ENCODE peak calls at places on chromosomes 5 and 9, in four cellular contexts. One of them, this sample, is unnamed.

GRCh38 chr9:21432640-21433425 is 7.4 kb upstream of the IFNA1 start:
- DNase-seq in H9: no peak
- DNase-seq in neuronal stem cell: no peak
- DNase-seq in IMR-90: no peak
- DNase-seq in this sample: no peak

GRCh38 chr9:127977877-127978647 is 2.7 kb downstream of the EEIG1 start:
- DNase-seq in H9: no peak
- DNase-seq in neuronal stem cell: no peak
- DNase-seq in IMR-90: peak
- DNase-seq in this sample: peak

GRCh38 chr9:76378367-76379073 is 15.7 kb downstream of the RFK start:
- DNase-seq in H9: no peak
- DNase-seq in neuronal stem cell: no peak
- DNase-seq in IMR-90: no peak
- DNase-seq in this sample: no peak

GRCh38 chr5:93517828-93518227 is 63.2 kb downstream of the NR2F1-AS1 start:
- DNase-seq in H9: no peak
- DNase-seq in neuronal stem cell: no peak
- DNase-seq in IMR-90: no peak
- DNase-seq in this sample: no peak

GRCh38 chr5:179269781-179270543 is 75.3 kb downstream of the ADAMTS2 start:
- DNase-seq in H9: peak
- DNase-seq in neuronal stem cell: no peak
- DNase-seq in IMR-90: no peak
- DNase-seq in this sample: no peak

GRCh38 chr5:146427619-146427997 is 19.5 kb upstream of the TCERG1 start:
- DNase-seq in H9: no peak
- DNase-seq in neuronal stem cell: no peak
- DNase-seq in IMR-90: no peak
- DNase-seq in this sample: no peak

GRCh38 chr5:149886060-149886459 is 58.5 kb downstream of the PDE6A start:
- DNase-seq in H9: no peak
- DNase-seq in neuronal stem cell: no peak
- DNase-seq in IMR-90: peak
- DNase-seq in this sample: no peak

GRCh38 chr5:93570294-93571110 is 10.5 kb downstream of the NR2F1-AS1 start:
- DNase-seq in H9: peak
- DNase-seq in neuronal stem cell: no peak
- DNase-seq in IMR-90: no peak
- DNase-seq in this sample: no peak

GRCh38 chr5:151469992-151470391 is 22.6 kb downstream of the SLC36A1 start:
- DNase-seq in H9: no peak
- DNase-seq in neuronal stem cell: no peak
- DNase-seq in IMR-90: no peak
- DNase-seq in this sample: no peak

GRCh38 chr5:60354322-60354721 is 345.6 kb downstream of the DEPDC1B start:
- DNase-seq in H9: no peak
- DNase-seq in neuronal stem cell: no peak
- DNase-seq in IMR-90: no peak
- DNase-seq in this sample: no peak

GRCh38 chr9:91465420-91465819 is 41.8 kb upstream of the NFIL3 start:
- DNase-seq in H9: no peak
- DNase-seq in neuronal stem cell: no peak
- DNase-seq in IMR-90: peak
- DNase-seq in this sample: peak

GRCh38 chr9:114769664-114770063 is 36.2 kb downstream of the TNFSF15 start:
- DNase-seq in H9: no peak
- DNase-seq in neuronal stem cell: no peak
- DNase-seq in IMR-90: peak
- DNase-seq in this sample: no peak

GRCh38 chr9:112844771-112845542 is 45.7 kb downstream of the SLC46A2 start:
- DNase-seq in H9: peak
- DNase-seq in neuronal stem cell: peak
- DNase-seq in IMR-90: peak
- DNase-seq in this sample: peak

GRCh38 chr9:33137781-33138264 is 29.3 kb downstream of the B4GALT1 start:
- DNase-seq in H9: no peak
- DNase-seq in neuronal stem cell: no peak
- DNase-seq in IMR-90: no peak
- DNase-seq in this sample: no peak

DNA sequence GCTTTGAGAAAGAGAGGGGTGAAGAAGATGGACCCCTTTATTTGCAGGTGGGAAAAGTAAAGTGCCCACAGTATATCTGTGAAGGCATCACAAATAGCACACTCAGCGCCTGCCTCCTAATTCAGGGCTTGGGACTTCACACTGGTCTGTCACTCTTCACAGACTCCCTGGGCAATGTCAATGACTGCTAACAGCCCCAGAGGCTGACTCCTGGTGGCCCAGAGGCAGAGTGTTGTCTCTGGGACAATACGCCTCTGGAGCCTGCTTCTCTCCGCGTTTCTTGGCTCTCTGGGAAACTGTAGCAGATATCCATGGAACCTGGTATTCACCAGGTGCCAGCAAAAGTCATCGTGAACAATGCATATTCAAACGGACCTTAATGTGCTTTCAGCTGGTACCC is 198.3 kb upstream of the EFNA5 start:
- DNase-seq in H9: no peak
- DNase-seq in neuronal stem cell: no peak
- DNase-seq in IMR-90: no peak
- DNase-seq in this sample: no peak
- H3K9ac ChIP-seq in H9: no peak
- H3K9ac ChIP-seq in neuronal stem cell: no peak
- H3K9ac ChIP-seq in IMR-90: no peak
- H3K9ac ChIP-seq in this sample: peak

DNA sequence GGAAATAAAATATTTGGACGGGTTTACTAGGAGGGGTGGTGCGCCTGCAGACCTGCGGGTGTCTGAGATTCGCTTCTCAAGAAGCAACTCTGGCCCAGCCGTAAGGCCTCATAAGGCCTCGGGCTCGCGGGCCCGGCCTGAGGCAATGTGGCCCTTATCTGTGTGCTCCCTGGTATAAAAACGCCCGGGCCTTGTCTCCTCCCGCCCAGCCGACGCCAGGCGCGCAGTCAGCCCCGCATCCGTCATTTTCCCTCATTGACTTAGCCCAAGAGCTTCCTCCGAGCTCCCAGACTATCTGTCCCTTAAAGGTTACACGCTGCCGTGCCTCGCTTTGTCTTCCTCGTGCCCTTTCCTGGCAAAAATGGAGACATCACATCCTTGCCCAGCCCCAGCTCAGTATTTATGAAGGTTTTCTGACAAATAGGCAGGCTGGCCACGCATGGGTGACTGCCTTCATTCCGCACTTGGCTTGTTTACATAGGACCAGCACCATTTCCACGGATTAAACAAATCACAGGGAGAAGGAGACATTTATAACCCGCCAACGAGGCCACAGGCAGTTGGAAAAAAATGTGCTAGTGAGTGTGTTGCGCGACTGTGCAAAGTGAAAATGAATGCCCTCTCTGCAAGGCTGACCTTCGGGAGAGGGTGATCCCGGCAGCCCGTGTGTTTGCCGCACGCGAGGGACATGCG is 74.5 kb upstream of the TBCA start:
- DNase-seq in H9: peak
- DNase-seq in neuronal stem cell: peak
- DNase-seq in IMR-90: no peak
- DNase-seq in this sample: peak
- H4K91ac ChIP-seq in H9: no peak
- H4K91ac ChIP-seq in neuronal stem cell: no peak
- H4K91ac ChIP-seq in IMR-90: peak
- H4K91ac ChIP-seq in this sample: peak

DNA sequence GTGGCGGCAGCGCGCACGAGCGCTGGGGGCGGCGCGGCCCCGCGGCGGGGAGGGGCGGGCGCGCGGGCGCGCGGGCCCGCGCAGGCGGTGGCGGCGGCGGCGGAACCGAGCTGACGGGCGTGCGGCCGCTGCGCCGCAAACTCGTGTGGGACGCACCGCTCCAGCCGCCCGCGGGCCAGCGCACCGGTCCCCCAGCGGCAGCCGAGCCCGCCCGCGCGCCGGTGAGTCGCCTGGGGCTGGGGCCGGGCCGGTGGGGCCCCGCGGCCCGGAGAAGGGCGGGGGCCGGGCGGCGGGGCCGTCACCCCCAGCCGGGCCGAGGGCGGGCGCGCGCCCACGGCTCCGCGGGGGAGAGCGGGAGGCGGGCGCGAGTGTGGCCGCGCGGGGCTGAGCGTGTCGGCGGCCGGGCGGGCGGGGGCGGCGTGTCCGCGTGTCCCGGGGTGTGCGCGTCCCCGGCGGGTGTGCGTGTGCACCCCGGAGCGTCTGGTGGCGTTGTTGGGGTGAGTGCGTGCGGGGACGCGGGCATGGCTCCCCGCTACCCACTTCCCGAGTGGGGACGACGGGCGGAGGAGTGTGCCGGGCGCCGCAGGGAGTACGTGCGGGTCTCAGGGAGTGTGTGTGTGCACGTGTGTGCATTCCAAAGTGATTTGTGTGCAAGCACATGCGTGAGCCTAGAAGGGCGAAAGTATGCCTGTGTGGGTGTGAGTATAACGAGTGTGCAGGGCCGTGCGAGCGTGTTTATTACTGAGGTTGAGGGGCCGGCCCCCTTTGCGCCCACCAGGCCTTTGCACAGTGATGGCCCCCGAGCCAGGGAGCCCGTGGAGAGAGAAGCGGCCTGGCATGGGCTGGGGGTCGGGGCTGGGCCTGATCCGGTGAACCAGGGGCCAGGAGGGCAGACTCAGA is at the start of gene NEK6:
- DNase-seq in H9: no peak
- DNase-seq in neuronal stem cell: no peak
- DNase-seq in IMR-90: peak
- DNase-seq in this sample: peak
- H3K18ac ChIP-seq in H9: peak
- H3K18ac ChIP-seq in neuronal stem cell: peak
- H3K18ac ChIP-seq in IMR-90: peak
- H3K18ac ChIP-seq in this sample: peak

DNA sequence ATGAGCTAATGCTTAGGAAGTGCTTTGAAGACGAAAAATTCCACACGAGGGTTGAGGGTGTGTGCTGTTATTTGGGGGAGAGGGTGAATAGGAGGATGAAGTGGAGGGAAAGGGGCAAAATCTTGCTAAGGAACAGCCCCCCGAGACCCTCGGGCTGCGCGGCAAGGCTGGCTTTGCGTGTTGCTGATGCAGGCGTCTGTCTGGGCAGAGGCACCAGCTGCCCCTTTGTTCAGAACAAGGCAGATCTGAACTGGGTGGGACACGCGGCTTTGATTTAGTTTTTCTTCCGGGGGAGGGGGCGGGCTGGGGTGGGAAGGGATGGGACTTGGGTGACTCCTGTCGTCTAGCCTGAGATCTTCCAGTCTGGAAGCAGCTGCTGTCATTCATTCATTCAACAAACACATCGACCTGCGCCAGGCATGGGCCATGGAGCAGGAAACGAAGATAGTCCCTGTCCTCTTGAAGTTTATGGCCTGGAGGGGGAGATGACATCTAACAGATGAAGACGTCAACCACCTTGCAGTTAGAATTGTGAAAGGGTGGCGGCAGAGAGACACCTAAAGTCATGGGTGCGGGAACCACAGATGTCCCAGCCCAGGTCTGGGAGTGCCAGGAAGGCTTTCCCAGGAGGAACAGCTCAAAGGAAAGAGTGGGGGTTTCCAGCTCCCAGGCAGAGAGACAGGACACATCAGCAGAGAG is 20.8 kb upstream of the IER5L start:
- DNase-seq in H9: no peak
- DNase-seq in neuronal stem cell: no peak
- DNase-seq in IMR-90: no peak
- DNase-seq in this sample: peak
- H3K9ac ChIP-seq in H9: no peak
- H3K9ac ChIP-seq in neuronal stem cell: no peak
- H3K9ac ChIP-seq in IMR-90: no peak
- H3K9ac ChIP-seq in this sample: peak

DNA sequence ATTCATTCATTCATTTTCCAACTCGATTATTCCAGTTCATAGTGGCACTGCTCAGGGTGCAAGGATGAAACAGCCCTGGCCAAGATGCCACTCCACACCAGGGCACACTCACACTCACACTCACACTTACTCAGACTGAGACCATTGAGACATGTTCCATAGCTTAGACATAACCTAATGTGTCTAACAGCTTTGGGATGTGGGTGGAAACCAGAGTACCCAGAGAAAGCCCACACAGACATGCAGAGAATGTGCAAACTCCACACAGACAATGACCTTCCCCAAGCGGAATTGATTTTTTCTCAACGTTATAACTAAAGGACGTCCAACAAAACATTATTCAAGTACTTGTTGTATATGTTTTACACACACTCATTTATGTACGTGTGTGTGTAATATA is 1363.5 kb downstream of the EFNA5 start:
- DNase-seq in H9: no peak
- DNase-seq in neuronal stem cell: no peak
- DNase-seq in IMR-90: no peak
- DNase-seq in this sample: no peak
- H4K91ac ChIP-seq in H9: no peak
- H4K91ac ChIP-seq in neuronal stem cell: no peak
- H4K91ac ChIP-seq in IMR-90: no peak
- H4K91ac ChIP-seq in this sample: no peak

GRCh38 chr9:95007470-95007869 is 281.0 kb downstream of the AOPEP start:
- DNase-seq in H9: no peak
- DNase-seq in neuronal stem cell: no peak
- DNase-seq in IMR-90: no peak
- DNase-seq in this sample: no peak
- H3K18ac ChIP-seq in H9: no peak
- H3K18ac ChIP-seq in neuronal stem cell: no peak
- H3K18ac ChIP-seq in IMR-90: peak
- H3K18ac ChIP-seq in this sample: no peak